ENCODE peak calls at places on chromosomes 7 and 10, in five cellular contexts. M is B cell; P is renal cortical epithelial cell; A is NCI-H2081; X is activated CD8-positive, alpha-beta memory T cell treated with anti-CD3 and anti-CD28 coated beads for 24 hours. W is an unnamed sample.

GRCh38 chr10:93436577-93436976 is 45.6 kb downstream of the MYOF start:
- DNase-seq in M (no peak), P (peak), A (no peak), X (no peak), W (peak)

GRCh38 chr7:43904533-43905208 is 1.7 kb downstream of the URGCP start:
- DNase-seq in M (no peak), P (peak), A (no peak), X (no peak), W (no peak)

GRCh38 chr10:93438796-93439253 is 43.3 kb downstream of the MYOF start:
- DNase-seq in M (no peak), P (peak), A (no peak), X (no peak), W (no peak)

GRCh38 chr10:60299961-60300883 is 89.5 kb downstream of the ANK3 start:
- DNase-seq in M (no peak), P (peak), A (no peak), X (no peak), W (no peak)

GRCh38 chr7:135670179-135670578 is 7.9 kb downstream of the STMP1 start:
- DNase-seq in M (no peak), P (peak), A (no peak), X (no peak), W (no peak)

GRCh38 chr7:149733554-149734513 is 39.6 kb downstream of the ZNF467 start:
- DNase-seq in M (no peak), P (no peak), A (no peak), X (no peak), W (no peak)

GRCh38 chr10:114779803-114780609 is 41.6 kb upstream of the FHIP2A start:
- DNase-seq in M (no peak), P (peak), A (no peak), X (no peak), W (no peak)

GRCh38 chr7:31887006-31887405 is 183.2 kb downstream of the PDE1C start:
- DNase-seq in M (no peak), P (peak), A (no peak), X (no peak), W (no peak)

GRCh38 chr7:129258649-129259389 is 34.0 kb downstream of the AHCYL2 start:
- DNase-seq in M (no peak), P (peak), A (no peak), X (no peak), W (no peak)

GRCh38 chr7:159094919-159095915 is 49.5 kb downstream of the VIPR2 start:
- DNase-seq in M (no peak), P (no peak), A (no peak), X (no peak), W (no peak)

W was measured in midbrain.